ENCODE peak calls at places on chromosomes 16 and 17, in seven cellular contexts. H is fibroblast of the aortic adventitia, U is LoVo, B is left colon, L is NCI-H1092 treated with DMSO at 0.1 percent for 48 hours, C is GM19239, X is NCI-H345. E is an unnamed sample.

GRCh38 chr16:1996175-1996574 is 6.4 kb downstream of the SYNGR3 start:
- DNase-seq in H (no peak), B (no peak), U (no peak), X (no peak), L (no peak), C (no peak), E (no peak)

GRCh38 chr17:57419940-57420522 is 163.7 kb downstream of the MSI2 start:
- DNase-seq in B (no peak), X (no peak), H (no peak), L (no peak), C (no peak), U (no peak), E (no peak)

GRCh38 chr16:27429981-27430441 is 28.0 kb downstream of the IL21R start:
- DNase-seq in U (no peak), X (no peak), C (no peak), B (no peak), L (no peak), H (no peak), E (no peak)

GRCh38 chr17:81173761-81174160 is 7.7 kb upstream of the AATK start:
- DNase-seq in C (no peak), L (no peak), H (peak; percentile 84), B (no peak), U (no peak), X (no peak), E (no peak)

GRCh38 chr17:80893604-80894438 is 97.8 kb upstream of the CHMP6 start:
- DNase-seq in L (no peak), B (no peak), H (no peak), C (no peak), X (no peak), U (no peak), E (no peak)

GRCh38 chr16:72877374-72878028 is 170.4 kb downstream of the ZFHX3 start:
- DNase-seq in B (no peak), U (peak; percentile 85), C (no peak), X (no peak), L (no peak), H (peak; percentile 31), E (peak; percentile 81)

GRCh38 chr17:15133826-15134225 is 131.3 kb downstream of the PMP22 start:
- DNase-seq in B (no peak), C (no peak), H (no peak), L (no peak), X (no peak), U (no peak), E (no peak)

GRCh38 chr17:62111562-62112180 is 46.6 kb upstream of the MED13 start:
- DNase-seq in H (no peak), L (no peak), U (no peak), B (peak; percentile 61), C (no peak), X (no peak), E (no peak)

GRCh38 chr16:52128407-52128806 is 418.5 kb downstream of the TOX3 start:
- DNase-seq in C (no peak), L (no peak), U (no peak), H (no peak), B (no peak), X (no peak), E (no peak)

E was measured in fibroblast of pulmonary artery.